ENCODE peak calls at places on chromosomes 7 and 10, in seven cellular contexts. One of them, this sample, is unnamed.

GRCh38 chr7:23380556-23380955 is 81.4 kb downstream of the MALSU1 start:
- DNase-seq in NCI-H748 treated with DMSO at 0.1 percent for 48 hours: no peak
- DNase-seq in AG09319: no peak
- DNase-seq in germinal center: no peak
- DNase-seq in stimulated activated CD4-positive, alpha-beta T cell treated with anti-CD3 and anti-CD28 coated beads, Interleukin-12 subunit alpha, Interleukin-12 subunit beta, amount 100 ng/mL, for 4 hours: no peak
- DNase-seq in breast epithelium: no peak
- DNase-seq in hepatocyte: no peak
- DNase-seq in this sample: no peak

GRCh38 chr10:132524443-132525285 is 12.9 kb upstream of the INPP5A start:
- DNase-seq in NCI-H748 treated with DMSO at 0.1 percent for 48 hours: no peak
- DNase-seq in AG09319: no peak
- DNase-seq in germinal center: no peak
- DNase-seq in stimulated activated CD4-positive, alpha-beta T cell treated with anti-CD3 and anti-CD28 coated beads, Interleukin-12 subunit alpha, Interleukin-12 subunit beta, amount 100 ng/mL, for 4 hours: no peak
- DNase-seq in breast epithelium: peak; percentile 41
- DNase-seq in hepatocyte: no peak
- DNase-seq in this sample: no peak

GRCh38 chr7:128005759-128006159 is 25.5 kb downstream of the LRRC4 start:
- DNase-seq in NCI-H748 treated with DMSO at 0.1 percent for 48 hours: no peak
- DNase-seq in AG09319: no peak
- DNase-seq in germinal center: no peak
- DNase-seq in stimulated activated CD4-positive, alpha-beta T cell treated with anti-CD3 and anti-CD28 coated beads, Interleukin-12 subunit alpha, Interleukin-12 subunit beta, amount 100 ng/mL, for 4 hours: no peak
- DNase-seq in breast epithelium: no peak
- DNase-seq in hepatocyte: no peak
- DNase-seq in this sample: no peak

GRCh38 chr10:103072891-103073290 is 120.2 kb downstream of the NT5C2 start:
- DNase-seq in NCI-H748 treated with DMSO at 0.1 percent for 48 hours: no peak
- DNase-seq in AG09319: no peak
- DNase-seq in germinal center: no peak
- DNase-seq in stimulated activated CD4-positive, alpha-beta T cell treated with anti-CD3 and anti-CD28 coated beads, Interleukin-12 subunit alpha, Interleukin-12 subunit beta, amount 100 ng/mL, for 4 hours: no peak
- DNase-seq in breast epithelium: no peak
- DNase-seq in hepatocyte: no peak
- DNase-seq in this sample: no peak

GRCh38 chr7:105297309-105297708 is 91.4 kb downstream of the SRPK2 start:
- DNase-seq in NCI-H748 treated with DMSO at 0.1 percent for 48 hours: no peak
- DNase-seq in AG09319: no peak
- DNase-seq in germinal center: no peak
- DNase-seq in stimulated activated CD4-positive, alpha-beta T cell treated with anti-CD3 and anti-CD28 coated beads, Interleukin-12 subunit alpha, Interleukin-12 subunit beta, amount 100 ng/mL, for 4 hours: no peak
- DNase-seq in breast epithelium: no peak
- DNase-seq in hepatocyte: no peak
- DNase-seq in this sample: no peak

GRCh38 chr7:149673006-149673405 is 100.4 kb downstream of the ZNF467 start:
- DNase-seq in NCI-H748 treated with DMSO at 0.1 percent for 48 hours: no peak
- DNase-seq in AG09319: no peak
- DNase-seq in germinal center: no peak
- DNase-seq in stimulated activated CD4-positive, alpha-beta T cell treated with anti-CD3 and anti-CD28 coated beads, Interleukin-12 subunit alpha, Interleukin-12 subunit beta, amount 100 ng/mL, for 4 hours: no peak
- DNase-seq in breast epithelium: no peak
- DNase-seq in hepatocyte: no peak
- DNase-seq in this sample: no peak

GRCh38 chr7:12737364-12737763 is 49.9 kb downstream of the ARL4A start:
- DNase-seq in NCI-H748 treated with DMSO at 0.1 percent for 48 hours: no peak
- DNase-seq in AG09319: no peak
- DNase-seq in germinal center: no peak
- DNase-seq in stimulated activated CD4-positive, alpha-beta T cell treated with anti-CD3 and anti-CD28 coated beads, Interleukin-12 subunit alpha, Interleukin-12 subunit beta, amount 100 ng/mL, for 4 hours: no peak
- DNase-seq in breast epithelium: no peak
- DNase-seq in hepatocyte: no peak
- DNase-seq in this sample: no peak

GRCh38 chr7:74586258-74587200 is 71.0 kb upstream of the GTF2I start:
- DNase-seq in NCI-H748 treated with DMSO at 0.1 percent for 48 hours: no peak
- DNase-seq in AG09319: no peak
- DNase-seq in germinal center: no peak
- DNase-seq in stimulated activated CD4-positive, alpha-beta T cell treated with anti-CD3 and anti-CD28 coated beads, Interleukin-12 subunit alpha, Interleukin-12 subunit beta, amount 100 ng/mL, for 4 hours: no peak
- DNase-seq in breast epithelium: no peak
- DNase-seq in hepatocyte: no peak
- DNase-seq in this sample: no peak

GRCh38 chr10:89954787-89955566 is 253.6 kb downstream of the KIF20B start:
- DNase-seq in NCI-H748 treated with DMSO at 0.1 percent for 48 hours: peak; percentile 10
- DNase-seq in AG09319: no peak
- DNase-seq in germinal center: no peak
- DNase-seq in stimulated activated CD4-positive, alpha-beta T cell treated with anti-CD3 and anti-CD28 coated beads, Interleukin-12 subunit alpha, Interleukin-12 subunit beta, amount 100 ng/mL, for 4 hours: no peak
- DNase-seq in breast epithelium: no peak
- DNase-seq in hepatocyte: no peak
- DNase-seq in this sample: no peak

GRCh38 chr7:36075561-36075960 is 77.5 kb upstream of the EEPD1 start:
- DNase-seq in NCI-H748 treated with DMSO at 0.1 percent for 48 hours: no peak
- DNase-seq in AG09319: no peak
- DNase-seq in germinal center: no peak
- DNase-seq in stimulated activated CD4-positive, alpha-beta T cell treated with anti-CD3 and anti-CD28 coated beads, Interleukin-12 subunit alpha, Interleukin-12 subunit beta, amount 100 ng/mL, for 4 hours: no peak
- DNase-seq in breast epithelium: no peak
- DNase-seq in hepatocyte: no peak
- DNase-seq in this sample: peak; percentile 82

This sample was measured in NCI-H146.